ENCODE peak calls at places on chromosomes 11 and 22, in five cellular contexts. W is substantia nigra; Q is effector memory CD4-positive, alpha-beta T cell; M is left lung; C is lung. J is an unnamed sample.

GRCh38 chr11:50075856-50076255 is 43.2 kb downstream of the OR4C45 start:
- DNase-seq in W (no peak), Q (no peak), M (no peak), C (no peak), J (no peak)

GRCh38 chr11:35484435-35484834 is 41.0 kb downstream of the PAMR1 start:
- DNase-seq in W (no peak), Q (no peak), M (no peak), C (no peak), J (no peak)

GRCh38 chr11:17405232-17406005 is 17.0 kb upstream of the KCNJ11 start:
- DNase-seq in W (peak; percentile 26), Q (no peak), M (peak; percentile 30), C (peak; percentile 73), J (no peak)

GRCh38 chr11:31240340-31240904 is 129.1 kb downstream of the DCDC1 start:
- DNase-seq in W (no peak), Q (peak; percentile 0), M (no peak), C (no peak), J (no peak)

GRCh38 chr22:39900306-39901227 is at the start of gene GRAP2:
- DNase-seq in W (no peak), Q (peak; percentile 63), M (no peak), C (no peak), J (peak; percentile 61)

GRCh38 chr11:36564376-36565032 is 3.3 kb upstream of the RAG1 start:
- DNase-seq in W (no peak), Q (peak; percentile 35), M (no peak), C (peak; percentile 39), J (no peak)

GRCh38 chr11:113603277-113604059 is 102.6 kb downstream of the TMPRSS5 start:
- DNase-seq in W (peak; percentile 10), Q (no peak), M (no peak), C (no peak), J (no peak)

GRCh38 chr11:44072757-44073658 is 6.9 kb downstream of the ACCS start:
- DNase-seq in W (no peak), Q (no peak), M (no peak), C (no peak), J (no peak)

GRCh38 chr22:19844423-19845368 is 10.0 kb downstream of the GNB1L start:
- DNase-seq in W (no peak), Q (no peak), M (peak; percentile 90), C (peak; percentile 59), J (no peak)

GRCh38 chr22:48743601-48744282 is 1083.9 kb downstream of the BRD1 start:
- DNase-seq in W (no peak), Q (no peak), M (peak; percentile 55), C (no peak), J (no peak)

GRCh38 chr11:83047515-83048225 is 24.0 kb downstream of the RAB30 start:
- DNase-seq in W (no peak), Q (no peak), M (no peak), C (no peak), J (no peak)

GRCh38 chr11:128551641-128552335 is 35.6 kb downstream of the ETS1 start:
- DNase-seq in W (no peak), Q (no peak), M (no peak), C (no peak), J (no peak)

GRCh38 chr11:9838229-9838628 is 174.4 kb downstream of the SWAP70 start:
- DNase-seq in W (no peak), Q (no peak), M (no peak), C (no peak), J (no peak)

GRCh38 chr11:58941838-58942237 is 2.5 kb downstream of the GLYATL1 start:
- DNase-seq in W (no peak), Q (no peak), M (no peak), C (no peak), J (no peak)

GRCh38 chr11:111387318-111387863 is 8.3 kb upstream of the POU2AF1 start:
- DNase-seq in W (no peak), Q (no peak), M (peak; percentile 78), C (peak; percentile 82), J (no peak)

GRCh38 chr22:50726643-50727340 is 11.2 kb upstream of the ACR start:
- DNase-seq in W (no peak), Q (no peak), M (peak; percentile 60), C (no peak), J (no peak)

GRCh38 chr22:41048791-41049717 is 43.3 kb upstream of the EP300 start:
- DNase-seq in W (peak; percentile 16), Q (no peak), M (peak; percentile 84), C (peak; percentile 53), J (no peak)

GRCh38 chr11:108754901-108755625 is 90.2 kb downstream of the DDX10 start:
- DNase-seq in W (no peak), Q (no peak), M (no peak), C (no peak), J (no peak)

GRCh38 chr11:69674267-69674885 is 777 bp downstream of the LTO1 start:
- DNase-seq in W (no peak), Q (no peak), M (no peak), C (no peak), J (no peak)

GRCh38 chr11:100918551-100919500 is 210.8 kb downstream of the PGR start:
- DNase-seq in W (no peak), Q (no peak), M (no peak), C (peak; percentile 73), J (no peak)

GRCh38 chr22:38080847-38081635 is 2.9 kb downstream of the SLC16A8 start:
- DNase-seq in W (no peak), Q (no peak), M (peak; percentile 79), C (no peak), J (no peak)

GRCh38 chr11:71342116-71342515 is 89.7 kb upstream of the SHANK2 start:
- DNase-seq in W (no peak), Q (no peak), M (no peak), C (no peak), J (no peak)

GRCh38 chr22:44578516-44579230 is 80.6 kb upstream of the RTL6 start:
- DNase-seq in W (no peak), Q (no peak), M (peak; percentile 13), C (no peak), J (no peak)

GRCh38 chr11:129593098-129593497 is 217.4 kb downstream of the BARX2 start:
- DNase-seq in W (no peak), Q (no peak), M (no peak), C (peak; percentile 42), J (no peak)